ENCODE peak calls at places on chromosomes 16 and 17, in nine cellular contexts. G is GM23338, B is right atrium auricular region, E is cardiac fibroblast, R is A549, Q is tibial artery, S is astrocyte, L is left ventricle myocardium inferior, T is colonic mucosa. F is an unnamed sample.

GRCh38 chr16:30112197-30113030 is 923 bp downstream of the GDPD3 start:
- DNase-seq in G (peak), B (no peak), E (peak), R (peak), Q (peak), S (no peak), L (peak), T (peak), F (peak)

GRCh38 chr17:61686114-61686513 is 95.1 kb upstream of the NACA2 start:
- DNase-seq in G (no peak), B (no peak), E (no peak), R (no peak), Q (no peak), S (no peak), L (no peak), T (no peak), F (no peak)

GRCh38 chr17:3027786-3028532 is 35.4 kb downstream of the OR1D5 start:
- DNase-seq in G (no peak), B (no peak), E (no peak), R (no peak), Q (peak), S (no peak), L (no peak), T (no peak), F (no peak)

GRCh38 chr17:81254955-81255717 is 16.0 kb downstream of the NDUFAF8 start:
- DNase-seq in G (peak), B (peak), E (peak), R (peak), Q (peak), S (peak), L (peak), T (peak), F (no peak)

GRCh38 chr17:78774456-78774855 is 7.6 kb downstream of the CYTH1 start:
- DNase-seq in G (no peak), B (no peak), E (no peak), R (no peak), Q (no peak), S (no peak), L (no peak), T (no peak), F (peak)

GRCh38 chr17:46818929-46819859 is 702 bp upstream of the WNT3 start:
- DNase-seq in G (peak), B (no peak), E (no peak), R (no peak), Q (no peak), S (no peak), L (no peak), T (no peak), F (no peak)

GRCh38 chr17:59751955-59752413 is 44.5 kb downstream of the VMP1 start:
- DNase-seq in G (no peak), B (no peak), E (no peak), R (no peak), Q (no peak), S (no peak), L (no peak), T (no peak), F (peak)

GRCh38 chr16:88086571-88087516 is 135.6 kb downstream of the BANP start:
- DNase-seq in G (no peak), B (no peak), E (no peak), R (no peak), Q (no peak), S (no peak), L (no peak), T (no peak), F (no peak)

GRCh38 chr16:68417711-68418301 is 30.5 kb downstream of the SMPD3 start:
- DNase-seq in G (no peak), B (no peak), E (no peak), R (no peak), Q (no peak), S (no peak), L (no peak), T (peak), F (peak)

GRCh38 chr17:6496636-6497441 is 52.6 kb downstream of the PIMREG start:
- DNase-seq in G (no peak), B (no peak), E (no peak), R (no peak), Q (no peak), S (no peak), L (no peak), T (no peak), F (no peak)

GRCh38 chr16:51881731-51882130 is 665.2 kb downstream of the TOX3 start:
- DNase-seq in G (no peak), B (no peak), E (peak), R (no peak), Q (no peak), S (peak), L (no peak), T (no peak), F (no peak)

GRCh38 chr17:55286681-55287589 is 22.2 kb downstream of the HLF start:
- DNase-seq in G (no peak), B (no peak), E (no peak), R (peak), Q (no peak), S (peak), L (no peak), T (no peak), F (no peak)

GRCh38 chr16:12087901-12088364 is 111.4 kb downstream of the SNX29 start:
- DNase-seq in G (no peak), B (no peak), E (no peak), R (no peak), Q (peak), S (no peak), L (peak), T (no peak), F (no peak)

GRCh38 chr16:81583893-81584705 is 139.5 kb downstream of the CMIP start:
- DNase-seq in G (no peak), B (no peak), E (peak), R (peak), Q (no peak), S (peak), L (no peak), T (peak), F (no peak)

GRCh38 chr17:77501101-77501566 is 360.4 kb downstream of the SEC14L1 start:
- DNase-seq in G (peak), B (no peak), E (no peak), R (peak), Q (no peak), S (no peak), L (no peak), T (no peak), F (peak)

GRCh38 chr16:70457446-70457845 is 3.1 kb downstream of the FCSK start:
- DNase-seq in G (no peak), B (no peak), E (no peak), R (no peak), Q (no peak), S (no peak), L (no peak), T (no peak), F (no peak)

GRCh38 chr17:43702636-43703035 is 40.9 kb upstream of the MEOX1 start:
- DNase-seq in G (peak), B (no peak), E (peak), R (peak), Q (no peak), S (no peak), L (no peak), T (no peak), F (peak)

GRCh38 chr17:17781591-17782424 is 55.0 kb downstream of the SREBF1 start:
- DNase-seq in G (peak), B (peak), E (peak), R (peak), Q (peak), S (peak), L (peak), T (peak), F (no peak)

GRCh38 chr16:19884021-19884485 is 595 bp downstream of the GPRC5B start:
- DNase-seq in G (peak), B (no peak), E (no peak), R (no peak), Q (no peak), S (no peak), L (peak), T (peak), F (no peak)

GRCh38 chr17:80526116-80526910 is 18.3 kb upstream of the RPTOR start:
- DNase-seq in G (peak), B (no peak), E (no peak), R (no peak), Q (no peak), S (no peak), L (no peak), T (no peak), F (no peak)

GRCh38 chr17:6492892-6493674 is 48.8 kb downstream of the PIMREG start:
- DNase-seq in G (peak), B (no peak), E (no peak), R (no peak), Q (no peak), S (no peak), L (no peak), T (no peak), F (peak)

GRCh38 chr16:77344306-77344705 is 90.5 kb downstream of the ADAMTS18 start:
- DNase-seq in G (no peak), B (no peak), E (peak), R (no peak), Q (no peak), S (peak), L (no peak), T (no peak), F (no peak)

GRCh38 chr17:10149573-10150399 is 48.6 kb downstream of the GAS7 start:
- DNase-seq in G (no peak), B (no peak), E (peak), R (no peak), Q (no peak), S (peak), L (no peak), T (no peak), F (peak)

GRCh38 chr16:57999366-57999970 is 1.0 kb downstream of the ZNF319 start:
- DNase-seq in G (no peak), B (no peak), E (peak), R (no peak), Q (no peak), S (peak), L (no peak), T (no peak), F (peak)

GRCh38 chr16:68264128-68265077 is at the start of gene SLC7A6:
- DNase-seq in G (peak), B (peak), E (peak), R (peak), Q (peak), S (peak), L (peak), T (peak), F (peak)

GRCh38 chr16:81313731-81314602 is 795 bp upstream of the GAN start:
- DNase-seq in G (peak), B (no peak), E (no peak), R (no peak), Q (no peak), S (no peak), L (no peak), T (peak), F (peak)

GRCh38 chr16:85321856-85322271 is 209.6 kb upstream of the CIBAR2 start:
- DNase-seq in G (no peak), B (peak), E (peak), R (no peak), Q (peak), S (peak), L (peak), T (peak), F (no peak)

GRCh38 chr17:55737976-55738501 is 12.8 kb upstream of the PCTP start:
- DNase-seq in G (no peak), B (no peak), E (no peak), R (no peak), Q (no peak), S (no peak), L (no peak), T (no peak), F (no peak)

GRCh38 chr17:8117367-8117979 is 841 bp downstream of the ALOXE3 start:
- DNase-seq in G (no peak), B (no peak), E (no peak), R (no peak), Q (no peak), S (no peak), L (no peak), T (no peak), F (no peak)

GRCh38 chr17:2853722-2854580 is 57.7 kb downstream of the RAP1GAP2 start:
- DNase-seq in G (peak), B (no peak), E (peak), R (peak), Q (no peak), S (no peak), L (peak), T (peak), F (no peak)

GRCh38 chr17:78645421-78646295 is 68.5 kb upstream of the DNAH17 start:
- DNase-seq in G (peak), B (peak), E (peak), R (peak), Q (peak), S (no peak), L (peak), T (peak), F (peak)

GRCh38 chr17:7893226-7893880 is 4.8 kb downstream of the CHD3 start:
- DNase-seq in G (no peak), B (no peak), E (no peak), R (no peak), Q (no peak), S (no peak), L (no peak), T (no peak), F (no peak)

GRCh38 chr17:419073-419735 is 66.6 kb upstream of the RPH3AL start:
- DNase-seq in G (no peak), B (no peak), E (no peak), R (no peak), Q (no peak), S (no peak), L (no peak), T (no peak), F (no peak)

GRCh38 chr17:76866774-76867577 is 1.2 kb upstream of the MGAT5B start:
- DNase-seq in G (no peak), B (no peak), E (peak), R (no peak), Q (no peak), S (peak), L (no peak), T (no peak), F (no peak)

DNA sequence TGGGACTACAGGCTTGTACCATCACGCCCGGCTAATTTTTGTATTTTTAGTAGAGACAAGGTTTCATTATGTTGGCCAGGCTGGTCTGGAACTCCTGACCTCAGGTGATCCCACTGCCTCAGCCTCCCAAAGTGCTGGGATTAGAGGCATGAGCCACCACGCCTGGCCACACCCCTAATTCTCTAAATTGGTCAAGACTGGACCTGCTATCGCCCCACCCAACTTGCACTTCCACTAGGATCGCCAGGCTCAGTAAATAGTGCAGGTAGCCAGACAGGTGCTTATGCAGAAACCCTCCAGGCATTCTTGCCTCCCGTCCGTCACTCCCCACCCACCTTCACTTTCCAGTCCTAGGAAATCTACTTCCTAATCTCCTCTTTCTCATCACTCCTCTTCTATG is 481.4 kb upstream of the EEF2KMT start:
- DNase-seq in G (no peak), B (no peak), E (no peak), R (no peak), Q (no peak), S (no peak), L (no peak), T (no peak), F (no peak)
- TF ChIP-seq CTCF in G (no peak), B (no peak), E (no peak), R (no peak), Q (no peak), S (no peak), L (no peak), T (no peak), F (no peak)

GRCh38 chr16:3029499-3030127 is 5.8 kb downstream of the THOC6 start:
- DNase-seq in G (peak), B (no peak), E (peak), R (no peak), Q (no peak), S (no peak), L (no peak), T (no peak), F (no peak)
- H3K4me3 ChIP-seq in G (peak), B (no peak), E (peak), R (no peak), Q (no peak), S (no peak), L (peak), T (no peak), F (peak)

DNA sequence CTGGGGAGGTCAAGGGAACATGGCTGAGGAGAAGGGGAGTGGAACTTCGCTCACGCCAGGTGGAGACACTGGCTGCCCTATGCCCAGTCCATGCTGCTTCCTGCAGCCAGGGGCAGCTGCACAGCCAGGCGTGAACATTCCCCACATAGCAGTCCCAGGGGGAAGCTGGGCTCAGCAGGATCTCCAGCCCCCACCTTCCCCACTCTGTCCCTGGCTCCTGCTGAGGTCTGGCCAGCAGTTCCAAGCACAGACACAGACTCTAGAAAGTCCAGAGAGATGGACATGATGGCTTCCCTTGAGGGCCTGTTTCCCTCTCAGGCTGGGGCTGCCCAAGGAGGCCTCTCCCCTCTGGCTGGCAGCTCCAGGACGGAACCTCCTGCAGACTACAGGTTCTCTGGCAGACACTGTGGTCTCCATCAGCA is 9.3 kb downstream of the JUP start:
- DNase-seq in G (peak), B (no peak), E (peak), R (peak), Q (no peak), S (no peak), L (peak), T (no peak), F (no peak)
- TF ChIP-seq CTCF in G (no peak), B (peak), E (peak), R (peak), Q (peak), S (no peak), L (peak), T (peak), F (no peak)

GRCh38 chr16:86579268-86580062 is 1.1 kb downstream of the FOXL1 start:
- DNase-seq in G (peak), B (no peak), E (peak), R (no peak), Q (no peak), S (no peak), L (no peak), T (no peak), F (no peak)
- H3K4me3 ChIP-seq in G (peak), B (peak), E (peak), R (no peak), Q (peak), S (peak), L (peak), T (peak), F (no peak)

GRCh38 chr16:50473375-50473945 is 74.7 kb upstream of the NKD1 start:
- DNase-seq in G (no peak), B (no peak), E (peak), R (no peak), Q (no peak), S (peak), L (no peak), T (no peak), F (peak)
- TF ChIP-seq CTCF in G (no peak), B (no peak), E (no peak), R (no peak), Q (no peak), S (no peak), L (no peak), T (no peak), F (no peak)

GRCh38 chr17:50274945-50275221 is 617 bp downstream of the TMEM92 start:
- DNase-seq in G (no peak), B (no peak), E (no peak), R (no peak), Q (no peak), S (no peak), L (no peak), T (no peak), F (no peak)

GRCh38 chr17:50273654-50274040 is 619 bp upstream of the TMEM92 start:
- DNase-seq in G (no peak), B (no peak), E (no peak), R (no peak), Q (no peak), S (no peak), L (no peak), T (no peak), F (no peak)

GRCh38 chr17:50272711-50273653 is 1.3 kb upstream of the TMEM92 start:
- DNase-seq in G (peak), B (no peak), E (peak), R (peak), Q (peak), S (no peak), L (peak), T (peak), F (peak)

GRCh38 chr17:50275279-50275678 is 1.0 kb downstream of the TMEM92 start:
- DNase-seq in G (no peak), B (no peak), E (no peak), R (no peak), Q (no peak), S (no peak), L (no peak), T (no peak), F (no peak)

DNA sequence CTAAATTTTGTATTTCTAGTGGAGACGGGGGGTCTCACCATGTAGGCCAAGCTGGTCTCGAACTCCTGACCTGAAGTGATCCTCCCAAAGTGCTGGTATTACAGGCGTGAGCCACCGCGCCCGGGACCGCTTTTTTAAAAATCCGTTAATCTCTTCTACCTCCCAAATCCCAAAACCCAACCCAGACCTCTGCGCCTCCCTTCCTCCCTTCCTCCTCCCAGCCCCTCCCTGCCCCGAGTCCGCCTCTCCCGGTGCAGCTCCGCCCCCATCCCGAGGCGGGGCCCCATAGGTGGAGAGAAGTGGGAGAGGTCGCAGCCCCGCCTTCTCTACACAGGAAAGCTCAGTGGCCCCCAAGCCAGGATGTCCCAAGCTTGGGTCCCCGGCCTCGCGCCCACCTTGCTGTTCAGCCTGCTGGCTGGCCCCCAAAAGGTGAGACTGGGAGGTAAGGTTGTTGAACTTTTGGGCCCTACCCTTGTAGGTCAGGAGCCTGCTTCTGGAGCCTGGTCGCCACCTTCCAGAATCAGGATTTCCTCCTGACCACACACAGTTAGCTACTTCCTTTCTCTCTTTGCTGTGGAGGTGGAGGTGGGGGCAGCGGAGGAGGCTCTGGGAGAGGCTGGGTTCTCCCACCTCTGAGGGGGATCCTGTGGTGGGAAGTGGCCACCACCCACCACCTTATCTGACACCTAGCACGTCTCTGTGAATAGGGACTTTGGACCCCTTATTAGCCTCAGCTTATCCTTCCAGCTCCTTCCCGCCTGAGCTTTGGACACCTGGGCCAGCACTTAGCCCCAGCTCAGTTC is at the start of gene TMEM92:
- DNase-seq in G (peak), B (no peak), E (no peak), R (peak), Q (peak), S (no peak), L (no peak), T (peak), F (no peak)
- H3K4me3 ChIP-seq in G (peak), B (peak), E (peak), R (peak), Q (peak), S (peak), L (peak), T (peak), F (no peak)

GRCh38 chr17:67359960-67360817 is 6.2 kb downstream of the PSMD12 start:
- DNase-seq in G (peak), B (no peak), E (peak), R (peak), Q (no peak), S (no peak), L (no peak), T (no peak), F (peak)
- TF ChIP-seq CTCF in G (peak), B (no peak), E (peak), R (peak), Q (no peak), S (peak), L (peak), T (no peak), F (peak)